ENCODE peak calls at places on chromosomes 1 and 21, in ten cellular contexts. Q is suprapubic skin, S is esophagus muscularis mucosa, M is upper lobe of left lung, U is sigmoid colon, E is A549, N is transverse colon, A is K562, Z is tibial nerve, H is H1. P is an unnamed sample.

GRCh38 chr1:208254376-208254775 is 10.2 kb upstream of the PLXNA2 start:
- DNase-seq in Z (no peak), N (no peak), Q (no peak), U (no peak), S (no peak), E (no peak), A (no peak), M (no peak), H (no peak), P (no peak)

GRCh38 chr1:6832789-6833188 is 47.5 kb downstream of the CAMTA1 start:
- DNase-seq in Q (no peak), S (no peak), E (no peak), M (peak), A (no peak), Z (no peak), U (no peak), N (no peak), H (no peak), P (no peak)

GRCh38 chr1:160708821-160709220 is 2.8 kb downstream of the CD48 start:
- DNase-seq in H (no peak), M (no peak), S (no peak), E (no peak), A (no peak), N (no peak), Q (no peak), Z (no peak), U (no peak), P (no peak)

GRCh38 chr1:240831191-240831631 is 219.3 kb upstream of the GREM2 start:
- DNase-seq in M (no peak), A (no peak), N (no peak), Z (no peak), H (no peak), U (no peak), E (no peak), Q (no peak), S (no peak), P (no peak)

GRCh38 chr1:38041941-38042834 is 4.4 kb downstream of the POU3F1 start:
- DNase-seq in E (no peak), M (no peak), Z (no peak), S (no peak), Q (no peak), A (no peak), N (no peak), U (no peak), H (no peak), P (no peak)

GRCh38 chr1:86154581-86155060 is 2.0 kb downstream of the COL24A1 start:
- DNase-seq in M (no peak), E (no peak), H (peak), N (no peak), S (no peak), Q (peak), Z (no peak), U (peak), A (no peak), P (no peak)

GRCh38 chr1:229717774-229718173 is 91.7 kb downstream of the URB2 start:
- DNase-seq in H (no peak), N (no peak), Z (no peak), S (no peak), M (no peak), U (no peak), A (no peak), Q (no peak), E (peak), P (no peak)

GRCh38 chr1:27821761-27822315 is 8.7 kb upstream of the PPP1R8 start:
- DNase-seq in H (no peak), N (no peak), Q (no peak), S (no peak), A (no peak), M (no peak), Z (no peak), E (no peak), U (no peak), P (no peak)

GRCh38 chr1:112040891-112041740 is 51.6 kb upstream of the KCND3 start:
- DNase-seq in N (no peak), H (no peak), U (no peak), Z (no peak), Q (no peak), A (no peak), M (no peak), E (no peak), S (no peak), P (no peak)

GRCh38 chr1:77833521-77834100 is 54.2 kb downstream of the MIGA1 start:
- DNase-seq in Q (no peak), Z (no peak), H (no peak), N (no peak), U (no peak), S (no peak), E (no peak), M (no peak), A (no peak), P (no peak)
- TF ChIP-seq EP300 in Q (no peak), Z (no peak), H (no peak), N (no peak), U (no peak), S (no peak), E (no peak), M (no peak), A (no peak), P (no peak)

GRCh38 chr1:156053770-156054499 is at the start of gene UBQLN4:
- DNase-seq in A (peak), E (peak), M (peak), Z (peak), N (peak), U (peak), Q (peak), H (peak), S (peak), P (peak)
- TF ChIP-seq EP300 in A (no peak), E (no peak), M (no peak), Z (no peak), N (no peak), U (no peak), Q (no peak), H (no peak), S (no peak), P (no peak)

GRCh38 chr1:101975371-101975770 is 21.4 kb downstream of the OLFM3 start:
- DNase-seq in Q (no peak), S (no peak), M (no peak), H (no peak), A (no peak), N (no peak), Z (no peak), U (no peak), E (no peak), P (no peak)

GRCh38 chr1:101976161-101976560 is 20.6 kb downstream of the OLFM3 start:
- DNase-seq in H (no peak), Z (no peak), U (no peak), Q (no peak), M (no peak), N (no peak), S (no peak), E (no peak), A (no peak), P (no peak)

GRCh38 chr1:101974599-101975225 is 22.0 kb downstream of the OLFM3 start:
- DNase-seq in U (no peak), A (no peak), Z (no peak), M (no peak), H (no peak), N (no peak), E (no peak), S (no peak), Q (no peak), P (no peak)

GRCh38 chr1:101967871-101968270 is 28.9 kb downstream of the OLFM3 start:
- DNase-seq in A (no peak), U (no peak), H (no peak), Q (no peak), E (no peak), M (no peak), S (no peak), N (no peak), Z (no peak), P (no peak)

GRCh38 chr1:101971309-101971708 is 25.4 kb downstream of the OLFM3 start:
- DNase-seq in N (no peak), M (no peak), E (peak), S (no peak), Q (no peak), H (no peak), U (no peak), A (no peak), Z (no peak), P (no peak)
- TF ChIP-seq EP300 in N (no peak), M (no peak), E (no peak), S (no peak), Q (no peak), H (no peak), U (no peak), A (no peak), Z (no peak), P (no peak)

DNA sequence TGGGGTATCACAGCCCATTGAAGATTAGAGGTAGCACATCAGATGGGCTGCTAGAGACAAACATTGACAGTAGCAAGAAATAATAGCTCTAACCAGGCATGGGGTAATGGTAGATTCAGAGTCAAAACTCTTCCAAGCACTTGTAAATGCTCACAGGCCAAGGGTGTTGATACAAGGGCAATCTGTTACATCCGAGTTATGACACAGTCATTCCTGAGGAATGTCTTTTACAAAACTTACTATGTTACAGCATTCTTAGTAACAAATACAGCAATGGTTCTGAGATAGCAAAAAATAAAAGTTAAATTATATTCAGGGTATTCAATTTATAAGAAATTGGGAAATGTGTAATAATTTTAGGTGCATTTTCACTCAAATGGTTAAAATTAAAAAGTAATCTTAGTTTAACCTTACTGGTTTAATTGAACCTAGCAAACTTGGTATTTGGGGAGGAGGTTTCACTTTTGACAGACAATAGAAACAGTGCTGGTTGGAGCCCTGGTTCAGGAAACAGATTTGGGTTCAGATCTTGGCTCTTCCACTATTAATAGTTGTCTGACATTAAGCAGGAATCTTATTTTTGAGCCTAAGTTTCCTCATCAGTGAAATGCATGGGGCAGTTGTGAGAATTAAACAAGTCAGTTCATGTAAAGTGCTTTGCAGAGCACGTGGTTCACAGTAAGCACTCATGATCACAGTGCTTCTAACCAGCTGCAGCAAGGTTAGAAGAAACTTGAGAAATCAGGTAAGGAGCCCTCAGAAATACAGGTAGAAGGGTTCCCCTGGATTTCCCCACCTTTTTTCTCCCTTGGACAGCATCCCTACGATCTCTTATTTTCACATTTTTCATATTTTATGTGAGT is 4.4 kb downstream of the ST3GAL3 start:
- DNase-seq in H (no peak), N (no peak), A (no peak), U (no peak), M (no peak), E (peak), S (no peak), Z (no peak), Q (no peak), P (no peak)
- TF ChIP-seq EP300 in H (no peak), N (no peak), A (no peak), U (no peak), M (no peak), E (no peak), S (no peak), Z (no peak), Q (no peak), P (no peak)

DNA sequence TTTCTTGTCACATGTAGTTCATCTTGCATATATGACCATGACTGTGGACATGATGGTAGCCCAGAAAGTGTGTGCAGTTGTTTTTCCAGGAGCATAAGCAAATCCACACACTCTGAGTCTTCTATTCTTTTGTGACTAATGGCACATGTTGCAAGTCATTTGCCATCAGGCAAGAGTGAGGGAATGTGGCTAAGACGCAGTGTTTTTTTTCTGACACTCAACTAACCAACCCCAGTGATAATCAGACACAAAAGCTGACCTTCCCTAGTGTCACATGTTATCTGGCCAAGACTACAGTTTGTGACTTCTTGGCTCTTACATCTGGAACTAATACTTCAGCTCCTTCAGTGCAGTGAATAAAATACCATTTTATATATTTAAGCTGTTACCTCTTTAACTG is 108.8 kb downstream of the ITSN1 start:
- DNase-seq in Q (no peak), N (no peak), S (no peak), M (no peak), Z (no peak), E (no peak), A (no peak), H (no peak), U (no peak), P (no peak)
- TF ChIP-seq EP300 in Q (no peak), N (no peak), S (no peak), M (no peak), Z (no peak), E (no peak), A (peak), H (no peak), U (no peak), P (no peak)

DNA sequence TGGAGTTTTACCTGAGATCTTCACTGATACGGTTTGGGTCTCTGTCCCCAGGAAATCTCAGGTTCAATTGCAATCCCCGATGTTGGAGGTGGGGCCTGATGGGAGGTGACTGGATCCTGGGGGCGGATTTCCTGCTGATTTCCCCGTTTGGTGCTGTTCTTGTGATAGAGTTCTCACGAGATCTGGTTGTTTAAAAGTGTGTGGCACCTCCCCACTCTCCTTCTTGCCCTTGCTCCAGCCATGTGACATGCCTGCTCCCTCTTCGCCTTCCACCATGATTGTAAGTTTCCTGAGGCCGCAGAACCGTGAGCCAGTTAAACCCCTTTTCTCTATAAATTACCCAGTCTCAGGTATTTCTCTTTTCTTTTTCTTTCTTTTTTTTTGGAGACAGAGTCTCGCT is 126.4 kb upstream of the SLC45A1 start:
- DNase-seq in U (no peak), Z (no peak), Q (no peak), A (no peak), S (no peak), N (no peak), H (no peak), E (no peak), M (no peak), P (no peak)
- TF ChIP-seq EP300 in U (no peak), Z (no peak), Q (no peak), A (no peak), S (no peak), N (no peak), H (no peak), E (no peak), M (no peak), P (no peak)

DNA sequence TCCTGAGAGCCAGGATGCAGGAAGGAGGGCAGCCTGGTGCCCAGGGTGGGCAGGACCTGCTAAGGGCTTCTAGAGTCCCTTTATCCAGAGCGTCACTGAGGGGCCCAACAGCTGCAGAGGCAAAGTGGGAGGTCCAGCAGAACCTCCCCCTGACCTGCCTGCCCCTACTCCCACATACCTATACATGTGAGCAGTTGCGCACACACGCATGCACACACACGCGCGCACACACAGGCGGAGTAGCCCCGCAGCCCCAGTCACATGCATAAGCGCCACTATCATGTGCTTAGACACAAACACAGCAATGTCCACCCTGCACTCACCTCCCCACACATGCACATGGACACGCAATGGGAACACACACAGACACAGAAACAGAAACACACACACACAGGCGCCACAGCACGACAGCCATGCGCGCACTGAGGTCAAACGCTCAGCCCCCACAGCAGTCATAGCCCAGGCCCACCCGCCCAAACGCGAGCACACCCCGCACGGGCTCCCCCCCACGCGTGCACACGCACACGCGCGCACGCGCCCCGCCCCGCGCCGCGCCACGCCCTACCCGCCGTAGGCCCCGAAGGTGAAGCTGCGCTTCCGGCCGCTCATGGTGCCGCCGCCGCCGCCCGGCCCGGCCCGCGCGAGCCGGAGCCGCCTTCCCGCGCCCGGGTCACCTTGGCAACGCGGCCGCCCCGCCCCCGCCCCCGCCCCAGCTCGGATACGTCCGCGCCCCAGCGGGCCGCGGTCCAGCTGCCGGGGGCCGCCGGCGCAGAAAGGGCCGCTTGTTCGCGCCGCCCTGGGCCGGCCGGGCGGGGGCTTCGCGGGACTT is 17.7 kb downstream of the RAP1GAP start:
- DNase-seq in H (no peak), S (no peak), U (no peak), M (peak), Q (no peak), A (peak), N (peak), Z (no peak), E (peak), P (peak)
- TF ChIP-seq EP300 in H (no peak), S (no peak), U (no peak), M (no peak), Q (no peak), A (no peak), N (no peak), Z (peak), E (no peak), P (no peak)

DNA sequence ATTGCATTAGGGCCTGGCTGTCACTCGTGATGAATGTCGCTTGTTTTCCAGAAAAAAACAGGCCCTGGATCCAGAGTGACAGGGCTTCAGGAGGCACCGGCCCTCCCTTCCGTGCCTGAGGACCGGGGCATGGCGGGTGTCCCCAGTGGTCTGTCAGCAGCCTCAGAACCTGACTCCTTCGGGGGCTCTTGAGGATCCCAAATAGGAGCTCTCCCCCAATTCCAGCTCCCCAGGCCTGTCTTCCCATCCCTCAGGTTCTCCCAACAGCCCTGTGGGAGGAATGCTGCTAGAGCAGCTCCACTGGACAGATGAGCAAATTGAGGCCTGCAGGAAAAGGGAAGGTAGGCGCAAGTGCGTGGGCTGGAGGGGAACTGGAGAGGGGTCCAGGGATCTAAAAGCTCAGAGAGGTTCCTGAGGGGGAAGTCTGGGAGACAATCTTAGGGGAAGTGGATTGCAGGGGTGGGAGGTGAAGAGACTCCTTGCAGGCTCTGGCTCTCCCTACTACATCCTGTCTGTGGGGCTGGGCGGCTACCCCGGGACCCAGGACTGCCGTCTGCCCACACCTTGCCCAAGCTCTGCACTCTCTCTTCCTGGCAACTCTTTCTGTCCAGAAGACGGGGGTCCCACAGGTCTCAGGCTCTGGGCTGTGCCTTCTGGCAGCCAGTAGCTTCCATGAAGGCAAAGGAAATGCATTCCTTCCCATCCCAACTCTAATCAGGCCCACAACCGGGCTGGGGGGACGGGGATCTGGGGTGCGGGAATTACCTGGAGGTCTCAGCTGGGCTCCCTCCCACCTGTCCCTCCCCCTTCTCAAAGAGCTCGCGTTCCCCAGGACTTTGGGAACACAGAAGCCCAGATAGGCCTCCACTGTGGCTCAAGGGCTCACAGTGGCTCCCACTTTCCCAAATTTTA is 105.7 kb upstream of the CASZ1 start:
- DNase-seq in H (no peak), N (no peak), U (no peak), E (no peak), S (no peak), A (no peak), Z (no peak), M (no peak), Q (no peak), P (no peak)
- TF ChIP-seq EP300 in H (no peak), N (no peak), U (no peak), E (no peak), S (no peak), A (no peak), Z (no peak), M (no peak), Q (no peak), P (no peak)

GRCh38 chr1:168920456-168921094 is 185.9 kb upstream of the ATP1B1 start:
- DNase-seq in S (no peak), Z (peak), E (peak), N (no peak), U (peak), Q (no peak), M (peak), H (no peak), A (no peak), P (peak)
- TF ChIP-seq EP300 in S (no peak), Z (peak), E (peak), N (no peak), U (no peak), Q (no peak), M (no peak), H (no peak), A (no peak), P (no peak)

GRCh38 chr1:17306921-17307320 is 1.1 kb upstream of the PADI4 start:
- DNase-seq in H (no peak), M (no peak), Z (no peak), E (no peak), N (no peak), A (no peak), Q (peak), U (peak), S (no peak), P (no peak)
- TF ChIP-seq EP300 in H (no peak), M (no peak), Z (no peak), E (no peak), N (no peak), A (no peak), Q (no peak), U (no peak), S (no peak), P (no peak)

P was measured in stomach.